ENCODE peak calls at places on chromosomes 4 and X, in ten cellular contexts. E, A, R, X, F, M, B, C, I and P are unnamed samples.

GRCh38 chr4:28799696-28800095 is 1920.5 kb upstream of the PCDH7 start:
- DNase-seq in F (no peak), C (no peak), R (no peak), E (no peak), M (no peak), B (no peak), I (no peak), A (no peak), X (no peak), P (no peak)

GRCh38 chrX:127884921-127885320 is 167.3 kb downstream of the ACTRT1 start:
- DNase-seq in F (no peak), E (no peak), A (no peak), M (no peak), X (no peak), B (no peak), C (no peak), I (no peak), R (no peak), P (no peak)

GRCh38 chr4:52912608-52913007 is 50.5 kb downstream of the RASL11B start:
- DNase-seq in I (no peak), E (no peak), F (no peak), C (no peak), R (peak), A (peak), B (no peak), M (no peak), X (no peak), P (no peak)

GRCh38 chr4:6293661-6294060 is 24.0 kb downstream of the WFS1 start:
- DNase-seq in X (no peak), M (no peak), B (no peak), I (no peak), C (no peak), R (no peak), E (no peak), F (no peak), A (no peak), P (no peak)

GRCh38 chr4:149077142-149077541 is 634.9 kb upstream of the NR3C2 start:
- DNase-seq in A (no peak), C (no peak), I (no peak), F (no peak), M (no peak), R (no peak), B (no peak), E (no peak), X (no peak), P (no peak)

GRCh38 chr4:96390404-96390803 is 550.5 kb downstream of the PDHA2 start:
- DNase-seq in I (no peak), R (no peak), C (no peak), B (no peak), M (no peak), A (no peak), F (no peak), E (no peak), X (no peak), P (no peak)

GRCh38 chr4:45751877-45752276 is 372.0 kb downstream of the GABRG1 start:
- DNase-seq in B (no peak), F (no peak), M (no peak), A (no peak), C (no peak), I (no peak), R (no peak), X (no peak), E (no peak), P (no peak)

GRCh38 chr4:1727117-1728031 is 6.1 kb downstream of the TACC3 start:
- DNase-seq in I (peak), B (peak), C (no peak), A (peak), X (peak), E (no peak), M (no peak), F (no peak), R (peak), P (no peak)

GRCh38 chrX:125444659-125445058 is 125.0 kb downstream of the TEX13C start:
- DNase-seq in M (no peak), B (no peak), F (no peak), R (no peak), A (no peak), C (no peak), E (no peak), I (no peak), X (no peak), P (no peak)

GRCh38 chr4:1618438-1618837 is 65.7 kb downstream of the FAM53A start:
- DNase-seq in A (no peak), B (no peak), I (no peak), R (no peak), C (no peak), X (no peak), M (no peak), E (no peak), F (no peak), P (no peak)

GRCh38 chrX:50450324-50450723 is 20.3 kb downstream of the DGKK start:
- DNase-seq in C (no peak), R (no peak), I (no peak), F (no peak), A (no peak), E (no peak), M (no peak), X (no peak), B (no peak), P (no peak)

GRCh38 chrX:50442426-50443116 is 28.1 kb downstream of the DGKK start:
- DNase-seq in M (no peak), X (no peak), E (no peak), B (no peak), F (no peak), R (no peak), A (no peak), I (no peak), C (no peak), P (no peak)

GRCh38 chrX:50452782-50453181 is 17.8 kb downstream of the DGKK start:
- DNase-seq in M (no peak), B (no peak), I (no peak), A (no peak), R (no peak), C (no peak), F (no peak), E (no peak), X (no peak), P (no peak)

GRCh38 chrX:50447535-50447934 is 23.1 kb downstream of the DGKK start:
- DNase-seq in I (no peak), B (no peak), C (no peak), M (no peak), A (no peak), X (no peak), E (no peak), R (no peak), F (no peak), P (no peak)

GRCh38 chrX:50448565-50448964 is 22.1 kb downstream of the DGKK start:
- DNase-seq in I (no peak), M (no peak), A (no peak), E (no peak), R (peak), F (no peak), C (no peak), B (no peak), X (peak), P (no peak)
- TF ChIP-seq CTCF in I (no peak), M (peak), A (no peak), E (no peak), R (peak), F (no peak), C (peak), B (no peak), X (no peak), P (no peak)

GRCh38 chr4:111778543-111778942 is 366.7 kb upstream of the FAM241A start:
- DNase-seq in B (no peak), R (peak), C (no peak), E (no peak), A (peak), I (no peak), M (no peak), X (no peak), F (no peak), P (no peak)
- TF ChIP-seq CTCF in B (no peak), R (peak), C (no peak), E (peak), A (peak), I (no peak), M (no peak), X (no peak), F (no peak), P (no peak)

DNA sequence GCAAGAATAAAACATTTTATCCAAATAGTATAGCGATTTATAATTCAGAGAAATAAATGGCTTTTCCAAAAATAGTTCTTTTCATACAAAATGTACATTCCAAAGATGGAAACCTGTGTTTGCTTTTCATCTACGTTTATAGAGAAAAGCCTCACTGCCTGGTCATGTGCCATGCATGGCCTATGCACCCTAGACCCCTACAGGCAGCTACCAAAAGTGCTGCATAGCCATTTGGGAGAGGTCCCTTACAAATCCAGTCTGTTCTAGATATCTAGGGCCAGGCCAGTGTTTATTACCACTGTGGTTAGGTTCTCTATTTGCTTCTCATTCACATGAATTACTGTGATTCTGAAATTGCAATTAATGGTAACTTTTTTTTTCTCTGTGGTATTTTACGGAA is 17.2 kb downstream of the HMGB2 start:
- DNase-seq in E (no peak), A (no peak), F (no peak), B (no peak), M (no peak), I (no peak), X (no peak), C (no peak), R (no peak), P (no peak)
- TF ChIP-seq CTCF in E (peak), A (peak), F (no peak), B (peak), M (no peak), I (no peak), X (no peak), C (peak), R (peak), P (peak)

GRCh38 chrX:112997991-112998390 is 157.4 kb upstream of the AMOT start:
- DNase-seq in C (no peak), M (no peak), R (no peak), F (no peak), I (no peak), E (no peak), A (no peak), X (no peak), B (no peak), P (no peak)

GRCh38 chrX:113001836-113002235 is 161.2 kb upstream of the AMOT start:
- DNase-seq in C (no peak), I (no peak), M (no peak), A (no peak), R (no peak), X (no peak), F (no peak), E (no peak), B (no peak), P (no peak)
- TF ChIP-seq CTCF in C (no peak), I (no peak), M (no peak), A (no peak), R (no peak), X (no peak), F (no peak), E (peak), B (no peak), P (no peak)

GRCh38 chr4:34091451-34091850 is 2152.9 kb downstream of the ARAP2 start:
- DNase-seq in E (no peak), C (peak), R (peak), X (no peak), I (no peak), A (no peak), F (no peak), M (no peak), B (no peak), P (no peak)
- TF ChIP-seq CTCF in E (no peak), C (no peak), R (no peak), X (no peak), I (no peak), A (no peak), F (no peak), M (no peak), B (no peak), P (no peak)

GRCh38 chrX:95949588-95949987 is 735.1 kb upstream of the DIAPH2 start:
- DNase-seq in F (no peak), A (no peak), C (no peak), R (no peak), B (no peak), I (no peak), X (no peak), E (no peak), M (no peak), P (no peak)
- TF ChIP-seq CTCF in F (no peak), A (no peak), C (no peak), R (no peak), B (no peak), I (no peak), X (no peak), E (no peak), M (no peak), P (no peak)